ENCODE peak calls at places on chromosomes 2 and 18, in eight cellular contexts. One of them, this sample, is unnamed.

GRCh38 chr2:65937379-65938160 is 497.4 kb upstream of the MEIS1 start:
- DNase-seq in retina: no peak
- DNase-seq in HFF-Myc: no peak
- DNase-seq in activated CD4-positive, CD25-positive, alpha-beta regulatory T cell treated with anti-CD3 and anti-CD28 coated beads, Interleukin-2, amount 50 U/mL, for 72 hours: no peak
- DNase-seq in DMS79 treated with DMSO at 0.1 percent for 48 hours: no peak
- DNase-seq in fibroblast of lung: peak
- DNase-seq in activated T-cell treated with anti-CD3 and anti-CD28 coated beads for 24 hours: no peak
- DNase-seq in fibroblast of the aortic adventitia: no peak
- DNase-seq in this sample: no peak

GRCh38 chr18:48676346-48676745 is 137.5 kb downstream of the CTIF start:
- DNase-seq in HFF-Myc: no peak
- DNase-seq in fibroblast of the aortic adventitia: peak
- DNase-seq in DMS79 treated with DMSO at 0.1 percent for 48 hours: no peak
- DNase-seq in fibroblast of lung: no peak
- DNase-seq in retina: no peak
- DNase-seq in activated CD4-positive, CD25-positive, alpha-beta regulatory T cell treated with anti-CD3 and anti-CD28 coated beads, Interleukin-2, amount 50 U/mL, for 72 hours: no peak
- DNase-seq in activated T-cell treated with anti-CD3 and anti-CD28 coated beads for 24 hours: no peak
- DNase-seq in this sample: no peak

GRCh38 chr2:18047896-18048657 is 169.6 kb downstream of the KCNS3 start:
- DNase-seq in HFF-Myc: peak
- DNase-seq in fibroblast of the aortic adventitia: peak
- DNase-seq in fibroblast of lung: peak
- DNase-seq in retina: no peak
- DNase-seq in activated CD4-positive, CD25-positive, alpha-beta regulatory T cell treated with anti-CD3 and anti-CD28 coated beads, Interleukin-2, amount 50 U/mL, for 72 hours: no peak
- DNase-seq in DMS79 treated with DMSO at 0.1 percent for 48 hours: no peak
- DNase-seq in activated T-cell treated with anti-CD3 and anti-CD28 coated beads for 24 hours: no peak
- DNase-seq in this sample: no peak

GRCh38 chr18:28113271-28114023 is 63.5 kb downstream of the CDH2 start:
- DNase-seq in fibroblast of the aortic adventitia: no peak
- DNase-seq in activated CD4-positive, CD25-positive, alpha-beta regulatory T cell treated with anti-CD3 and anti-CD28 coated beads, Interleukin-2, amount 50 U/mL, for 72 hours: no peak
- DNase-seq in fibroblast of lung: no peak
- DNase-seq in HFF-Myc: no peak
- DNase-seq in DMS79 treated with DMSO at 0.1 percent for 48 hours: no peak
- DNase-seq in retina: no peak
- DNase-seq in activated T-cell treated with anti-CD3 and anti-CD28 coated beads for 24 hours: no peak
- DNase-seq in this sample: no peak

GRCh38 chr2:216348909-216349308 is 23.4 kb downstream of the MARCHF4 start:
- DNase-seq in HFF-Myc: no peak
- DNase-seq in activated CD4-positive, CD25-positive, alpha-beta regulatory T cell treated with anti-CD3 and anti-CD28 coated beads, Interleukin-2, amount 50 U/mL, for 72 hours: no peak
- DNase-seq in fibroblast of lung: peak
- DNase-seq in retina: no peak
- DNase-seq in activated T-cell treated with anti-CD3 and anti-CD28 coated beads for 24 hours: no peak
- DNase-seq in fibroblast of the aortic adventitia: peak
- DNase-seq in DMS79 treated with DMSO at 0.1 percent for 48 hours: peak
- DNase-seq in this sample: no peak

GRCh38 chr2:219571311-219572236 is at the start of gene OBSL1:
- DNase-seq in fibroblast of lung: peak
- DNase-seq in HFF-Myc: peak
- DNase-seq in fibroblast of the aortic adventitia: peak
- DNase-seq in activated CD4-positive, CD25-positive, alpha-beta regulatory T cell treated with anti-CD3 and anti-CD28 coated beads, Interleukin-2, amount 50 U/mL, for 72 hours: no peak
- DNase-seq in DMS79 treated with DMSO at 0.1 percent for 48 hours: peak
- DNase-seq in retina: peak
- DNase-seq in activated T-cell treated with anti-CD3 and anti-CD28 coated beads for 24 hours: no peak
- DNase-seq in this sample: peak

GRCh38 chr2:204828191-204828590 is 282.9 kb downstream of the PARD3B start:
- DNase-seq in DMS79 treated with DMSO at 0.1 percent for 48 hours: no peak
- DNase-seq in fibroblast of lung: no peak
- DNase-seq in HFF-Myc: no peak
- DNase-seq in activated T-cell treated with anti-CD3 and anti-CD28 coated beads for 24 hours: no peak
- DNase-seq in retina: peak
- DNase-seq in fibroblast of the aortic adventitia: no peak
- DNase-seq in activated CD4-positive, CD25-positive, alpha-beta regulatory T cell treated with anti-CD3 and anti-CD28 coated beads, Interleukin-2, amount 50 U/mL, for 72 hours: no peak
- DNase-seq in this sample: no peak

GRCh38 chr2:127080226-127080940 is 26.6 kb downstream of the BIN1 start:
- DNase-seq in activated CD4-positive, CD25-positive, alpha-beta regulatory T cell treated with anti-CD3 and anti-CD28 coated beads, Interleukin-2, amount 50 U/mL, for 72 hours: peak
- DNase-seq in DMS79 treated with DMSO at 0.1 percent for 48 hours: no peak
- DNase-seq in HFF-Myc: no peak
- DNase-seq in retina: no peak
- DNase-seq in activated T-cell treated with anti-CD3 and anti-CD28 coated beads for 24 hours: peak
- DNase-seq in fibroblast of lung: no peak
- DNase-seq in fibroblast of the aortic adventitia: no peak
- DNase-seq in this sample: no peak

GRCh38 chr2:224263571-224264043 is 138.3 kb downstream of the FAM124B start:
- DNase-seq in DMS79 treated with DMSO at 0.1 percent for 48 hours: no peak
- DNase-seq in HFF-Myc: no peak
- DNase-seq in activated T-cell treated with anti-CD3 and anti-CD28 coated beads for 24 hours: no peak
- DNase-seq in fibroblast of lung: peak
- DNase-seq in activated CD4-positive, CD25-positive, alpha-beta regulatory T cell treated with anti-CD3 and anti-CD28 coated beads, Interleukin-2, amount 50 U/mL, for 72 hours: no peak
- DNase-seq in retina: no peak
- DNase-seq in fibroblast of the aortic adventitia: peak
- DNase-seq in this sample: no peak

GRCh38 chr2:117702098-117702497 is 112.4 kb upstream of the DDX18 start:
- DNase-seq in HFF-Myc: no peak
- DNase-seq in DMS79 treated with DMSO at 0.1 percent for 48 hours: no peak
- DNase-seq in activated CD4-positive, CD25-positive, alpha-beta regulatory T cell treated with anti-CD3 and anti-CD28 coated beads, Interleukin-2, amount 50 U/mL, for 72 hours: no peak
- DNase-seq in fibroblast of the aortic adventitia: no peak
- DNase-seq in fibroblast of lung: no peak
- DNase-seq in retina: no peak
- DNase-seq in activated T-cell treated with anti-CD3 and anti-CD28 coated beads for 24 hours: no peak
- DNase-seq in this sample: no peak

GRCh38 chr2:236242057-236242495 is 22.1 kb downstream of the ASB18 start:
- DNase-seq in DMS79 treated with DMSO at 0.1 percent for 48 hours: no peak
- DNase-seq in activated T-cell treated with anti-CD3 and anti-CD28 coated beads for 24 hours: no peak
- DNase-seq in activated CD4-positive, CD25-positive, alpha-beta regulatory T cell treated with anti-CD3 and anti-CD28 coated beads, Interleukin-2, amount 50 U/mL, for 72 hours: no peak
- DNase-seq in fibroblast of lung: no peak
- DNase-seq in HFF-Myc: no peak
- DNase-seq in retina: no peak
- DNase-seq in fibroblast of the aortic adventitia: no peak
- DNase-seq in this sample: no peak

GRCh38 chr2:229044581-229044980 is 226.5 kb downstream of the PID1 start:
- DNase-seq in fibroblast of lung: peak
- DNase-seq in HFF-Myc: no peak
- DNase-seq in DMS79 treated with DMSO at 0.1 percent for 48 hours: no peak
- DNase-seq in fibroblast of the aortic adventitia: peak
- DNase-seq in activated T-cell treated with anti-CD3 and anti-CD28 coated beads for 24 hours: no peak
- DNase-seq in retina: no peak
- DNase-seq in activated CD4-positive, CD25-positive, alpha-beta regulatory T cell treated with anti-CD3 and anti-CD28 coated beads, Interleukin-2, amount 50 U/mL, for 72 hours: no peak
- DNase-seq in this sample: no peak

GRCh38 chr2:11073251-11073650 is 82.0 kb upstream of the SLC66A3 start:
- DNase-seq in fibroblast of the aortic adventitia: peak
- DNase-seq in HFF-Myc: no peak
- DNase-seq in activated CD4-positive, CD25-positive, alpha-beta regulatory T cell treated with anti-CD3 and anti-CD28 coated beads, Interleukin-2, amount 50 U/mL, for 72 hours: no peak
- DNase-seq in retina: peak
- DNase-seq in DMS79 treated with DMSO at 0.1 percent for 48 hours: no peak
- DNase-seq in activated T-cell treated with anti-CD3 and anti-CD28 coated beads for 24 hours: no peak
- DNase-seq in fibroblast of lung: no peak
- DNase-seq in this sample: peak

GRCh38 chr2:241095594-241096290 is 6.3 kb downstream of the MTERF4 start:
- DNase-seq in DMS79 treated with DMSO at 0.1 percent for 48 hours: no peak
- DNase-seq in retina: no peak
- DNase-seq in fibroblast of lung: no peak
- DNase-seq in activated T-cell treated with anti-CD3 and anti-CD28 coated beads for 24 hours: no peak
- DNase-seq in fibroblast of the aortic adventitia: no peak
- DNase-seq in HFF-Myc: no peak
- DNase-seq in activated CD4-positive, CD25-positive, alpha-beta regulatory T cell treated with anti-CD3 and anti-CD28 coated beads, Interleukin-2, amount 50 U/mL, for 72 hours: no peak
- DNase-seq in this sample: no peak

GRCh38 chr2:85326406-85326945 is 1.3 kb downstream of the TGOLN2 start:
- DNase-seq in activated T-cell treated with anti-CD3 and anti-CD28 coated beads for 24 hours: peak
- DNase-seq in activated CD4-positive, CD25-positive, alpha-beta regulatory T cell treated with anti-CD3 and anti-CD28 coated beads, Interleukin-2, amount 50 U/mL, for 72 hours: peak
- DNase-seq in fibroblast of the aortic adventitia: peak
- DNase-seq in fibroblast of lung: peak
- DNase-seq in DMS79 treated with DMSO at 0.1 percent for 48 hours: no peak
- DNase-seq in retina: no peak
- DNase-seq in HFF-Myc: no peak
- DNase-seq in this sample: no peak

GRCh38 chr2:20110876-20111275 is 59.4 kb upstream of the LAPTM4A start:
- DNase-seq in fibroblast of lung: no peak
- DNase-seq in HFF-Myc: no peak
- DNase-seq in fibroblast of the aortic adventitia: no peak
- DNase-seq in activated T-cell treated with anti-CD3 and anti-CD28 coated beads for 24 hours: no peak
- DNase-seq in retina: no peak
- DNase-seq in DMS79 treated with DMSO at 0.1 percent for 48 hours: no peak
- DNase-seq in activated CD4-positive, CD25-positive, alpha-beta regulatory T cell treated with anti-CD3 and anti-CD28 coated beads, Interleukin-2, amount 50 U/mL, for 72 hours: no peak
- DNase-seq in this sample: no peak

GRCh38 chr18:11995445-11996189 is 14.3 kb downstream of the IMPA2 start:
- DNase-seq in HFF-Myc: peak
- DNase-seq in fibroblast of the aortic adventitia: peak
- DNase-seq in activated T-cell treated with anti-CD3 and anti-CD28 coated beads for 24 hours: peak
- DNase-seq in retina: peak
- DNase-seq in activated CD4-positive, CD25-positive, alpha-beta regulatory T cell treated with anti-CD3 and anti-CD28 coated beads, Interleukin-2, amount 50 U/mL, for 72 hours: peak
- DNase-seq in DMS79 treated with DMSO at 0.1 percent for 48 hours: peak
- DNase-seq in fibroblast of lung: peak
- DNase-seq in this sample: peak

GRCh38 chr2:71269511-71270090 is 42.7 kb upstream of the PAIP2B start:
- DNase-seq in HFF-Myc: no peak
- DNase-seq in retina: no peak
- DNase-seq in DMS79 treated with DMSO at 0.1 percent for 48 hours: no peak
- DNase-seq in fibroblast of lung: no peak
- DNase-seq in fibroblast of the aortic adventitia: no peak
- DNase-seq in activated CD4-positive, CD25-positive, alpha-beta regulatory T cell treated with anti-CD3 and anti-CD28 coated beads, Interleukin-2, amount 50 U/mL, for 72 hours: no peak
- DNase-seq in activated T-cell treated with anti-CD3 and anti-CD28 coated beads for 24 hours: no peak
- DNase-seq in this sample: no peak

GRCh38 chr2:11750917-11751316 is 4.5 kb downstream of the LPIN1 start:
- DNase-seq in fibroblast of lung: peak
- DNase-seq in fibroblast of the aortic adventitia: no peak
- DNase-seq in activated T-cell treated with anti-CD3 and anti-CD28 coated beads for 24 hours: no peak
- DNase-seq in DMS79 treated with DMSO at 0.1 percent for 48 hours: peak
- DNase-seq in retina: no peak
- DNase-seq in activated CD4-positive, CD25-positive, alpha-beta regulatory T cell treated with anti-CD3 and anti-CD28 coated beads, Interleukin-2, amount 50 U/mL, for 72 hours: no peak
- DNase-seq in HFF-Myc: no peak
- DNase-seq in this sample: no peak

GRCh38 chr2:165305391-165306096 is 66.3 kb downstream of the SCN2A start:
- DNase-seq in fibroblast of lung: peak
- DNase-seq in retina: no peak
- DNase-seq in DMS79 treated with DMSO at 0.1 percent for 48 hours: no peak
- DNase-seq in activated T-cell treated with anti-CD3 and anti-CD28 coated beads for 24 hours: no peak
- DNase-seq in activated CD4-positive, CD25-positive, alpha-beta regulatory T cell treated with anti-CD3 and anti-CD28 coated beads, Interleukin-2, amount 50 U/mL, for 72 hours: no peak
- DNase-seq in fibroblast of the aortic adventitia: peak
- DNase-seq in HFF-Myc: no peak
- DNase-seq in this sample: no peak

GRCh38 chr18:45325791-45326190 is 289.5 kb upstream of the SLC14A2 start:
- DNase-seq in HFF-Myc: no peak
- DNase-seq in activated CD4-positive, CD25-positive, alpha-beta regulatory T cell treated with anti-CD3 and anti-CD28 coated beads, Interleukin-2, amount 50 U/mL, for 72 hours: no peak
- DNase-seq in activated T-cell treated with anti-CD3 and anti-CD28 coated beads for 24 hours: no peak
- DNase-seq in DMS79 treated with DMSO at 0.1 percent for 48 hours: no peak
- DNase-seq in retina: peak
- DNase-seq in fibroblast of the aortic adventitia: no peak
- DNase-seq in fibroblast of lung: no peak
- DNase-seq in this sample: peak

GRCh38 chr2:232632904-232633412 is 446 bp upstream of the EFHD1 start:
- DNase-seq in activated CD4-positive, CD25-positive, alpha-beta regulatory T cell treated with anti-CD3 and anti-CD28 coated beads, Interleukin-2, amount 50 U/mL, for 72 hours: no peak
- DNase-seq in DMS79 treated with DMSO at 0.1 percent for 48 hours: no peak
- DNase-seq in fibroblast of the aortic adventitia: no peak
- DNase-seq in HFF-Myc: no peak
- DNase-seq in activated T-cell treated with anti-CD3 and anti-CD28 coated beads for 24 hours: no peak
- DNase-seq in retina: no peak
- DNase-seq in fibroblast of lung: peak
- DNase-seq in this sample: peak

GRCh38 chr2:222423632-222424280 is 587 bp upstream of the SGPP2 start:
- DNase-seq in DMS79 treated with DMSO at 0.1 percent for 48 hours: peak
- DNase-seq in activated T-cell treated with anti-CD3 and anti-CD28 coated beads for 24 hours: peak
- DNase-seq in activated CD4-positive, CD25-positive, alpha-beta regulatory T cell treated with anti-CD3 and anti-CD28 coated beads, Interleukin-2, amount 50 U/mL, for 72 hours: peak
- DNase-seq in HFF-Myc: no peak
- DNase-seq in fibroblast of lung: peak
- DNase-seq in fibroblast of the aortic adventitia: peak
- DNase-seq in retina: peak
- DNase-seq in this sample: no peak